ENCODE peak calls at places on chromosome 22, in eight cellular contexts. A is fibroblast of lung; Y is right lobe of liver; X is adrenal gland; K is thoracic aorta; R is GM23338; L is CD8-positive, alpha-beta memory T cell; C is HCT116. G is an unnamed sample.

GRCh38 chr22:45968751-45969413 is 8.1 kb downstream of the WNT7B start:
- DNase-seq in K (no peak), A (peak; percentile 98), L (no peak), X (no peak), C (peak; percentile 50), R (no peak), Y (no peak), G (peak; percentile 95)

GRCh38 chr22:50641696-50642607 is 14.0 kb upstream of the ARSA start:
- DNase-seq in X (no peak), C (no peak), A (peak; percentile 33), K (no peak), Y (peak; percentile 90), L (no peak), R (peak; percentile 92), G (no peak)

GRCh38 chr22:50425179-50425916 is 49.5 kb downstream of the SBF1 start:
- DNase-seq in R (no peak), A (peak; percentile 36), X (no peak), C (no peak), K (no peak), L (no peak), Y (no peak), G (no peak)

GRCh38 chr22:27844656-27845602 is 43.4 kb upstream of the MN1 start:
- DNase-seq in A (peak; percentile 60), K (no peak), R (no peak), C (no peak), Y (peak; percentile 26), X (no peak), L (no peak), G (no peak)

GRCh38 chr22:22465782-22466181 is 42.8 kb downstream of the ZNF280B start:
- DNase-seq in K (no peak), Y (no peak), R (no peak), A (no peak), C (no peak), X (no peak), L (no peak), G (no peak)

GRCh38 chr22:47781024-47781423 is 1018.6 kb downstream of the TBC1D22A start:
- DNase-seq in Y (no peak), L (no peak), A (no peak), K (no peak), C (no peak), X (no peak), R (no peak), G (no peak)

GRCh38 chr22:47724030-47724429 is 961.6 kb downstream of the TBC1D22A start:
- DNase-seq in L (no peak), Y (no peak), C (no peak), X (no peak), R (no peak), A (no peak), K (no peak), G (no peak)

GRCh38 chr22:47878460-47878859 is 1116.0 kb downstream of the TBC1D22A start:
- DNase-seq in L (no peak), K (no peak), C (no peak), X (no peak), A (no peak), R (no peak), Y (no peak), G (no peak)

GRCh38 chr22:45977003-45977395 is at the start of gene WNT7B:
- DNase-seq in Y (no peak), K (no peak), X (no peak), R (peak; percentile 74), A (no peak), L (no peak), C (peak; percentile 33), G (no peak)

GRCh38 chr22:39388261-39389011 is 11.1 kb upstream of the TAB1 start:
- DNase-seq in X (peak; percentile 86), L (peak; percentile 74), C (peak; percentile 56), K (peak; percentile 41), Y (peak; percentile 64), A (peak; percentile 81), R (peak; percentile 99), G (peak; percentile 88)
- H3K27ac ChIP-seq in X (no peak overlapping the region), L (peak overlapping the region; percentile 65), C (no peak overlapping the region), K (no peak overlapping the region), Y (no peak overlapping the region), A (no peak overlapping the region), R (no peak overlapping the region), G (no peak overlapping the region)

GRCh38 chr22:23503736-23504440 is 76.2 kb downstream of the IGLL1 start:
- DNase-seq in C (no peak), X (no peak), R (no peak), L (no peak), Y (no peak), A (no peak), K (no peak), G (no peak)

GRCh38 chr22:23503142-23503541 is 76.9 kb downstream of the IGLL1 start:
- DNase-seq in A (no peak), R (no peak), K (no peak), Y (no peak), L (no peak), X (no peak), C (no peak), G (no peak)

GRCh38 chr22:23501708-23502107 is 78.4 kb downstream of the IGLL1 start:
- DNase-seq in R (no peak), C (no peak), A (no peak), K (no peak), X (peak; percentile 12), L (no peak), Y (peak; percentile 35), G (no peak)

GRCh38 chr22:23501244-23501643 is 78.8 kb downstream of the IGLL1 start:
- DNase-seq in Y (peak; percentile 23), X (peak; percentile 12), C (no peak), R (no peak), K (no peak), L (no peak), A (no peak), G (no peak)

GRCh38 chr22:23504522-23504921 is 75.6 kb downstream of the IGLL1 start:
- DNase-seq in K (no peak), Y (no peak), C (no peak), R (no peak), A (no peak), X (no peak), L (no peak), G (no peak)
- H3K4me1 ChIP-seq in K (peaks cover 12% of the 10 kb centered on the region), Y (no peaks in the 10 kb centered on the region), C (no peaks in the 10 kb centered on the region), R (no peaks in the 10 kb centered on the region), A (no peaks in the 10 kb centered on the region), X (peaks cover 17% of the 10 kb centered on the region), L (no peaks in the 10 kb centered on the region), G (no peaks in the 10 kb centered on the region)

GRCh38 chr22:43342347-43343261 is 568 bp downstream of the SCUBE1 start:
- DNase-seq in A (no peak), R (peak; percentile 47), X (no peak), C (no peak), Y (no peak), K (no peak), L (no peak), G (no peak)
- H3K4me3 ChIP-seq in A (no peak overlapping the region), R (peak overlapping the region; percentile 67), X (no peak overlapping the region), C (no peak overlapping the region), Y (no peak overlapping the region), K (peak overlapping the region; percentile 57), L (no peak overlapping the region), G (no peak overlapping the region)

GRCh38 chr22:37887610-37888378 is 18.3 kb upstream of the MICALL1 start:
- DNase-seq in R (peak; percentile 55), X (no peak), C (no peak), Y (no peak), L (no peak), A (peak; percentile 82), K (no peak), G (peak; percentile 95)

GRCh38 chr22:37880668-37881440 is 25.2 kb upstream of the MICALL1 start:
- DNase-seq in A (peak; percentile 67), K (no peak), X (no peak), L (no peak), C (no peak), R (no peak), Y (no peak), G (no peak)

GRCh38 chr22:37884420-37884819 is 21.7 kb upstream of the MICALL1 start:
- DNase-seq in R (no peak), L (no peak), K (no peak), C (no peak), A (no peak), Y (no peak), X (no peak), G (no peak)
- H3K27ac ChIP-seq in R (no peak overlapping the region), L (no peak overlapping the region), K (peak overlapping the region; percentile 44), C (no peak overlapping the region), A (no peak overlapping the region), Y (no peak overlapping the region), X (no peak overlapping the region), G (no peak overlapping the region)

GRCh38 chr22:41891407-41891806 is 23.5 kb downstream of the SHISA8 start:
- DNase-seq in L (no peak), X (no peak), A (no peak), K (no peak), Y (no peak), C (no peak), R (no peak), G (no peak)
- H3K4me1 ChIP-seq in L (no peaks in the 10 kb centered on the region), X (peaks cover 35% of the 10 kb centered on the region), A (no peaks in the 10 kb centered on the region), K (no peaks in the 10 kb centered on the region), Y (no peaks in the 10 kb centered on the region), C (no peaks in the 10 kb centered on the region), R (no peaks in the 10 kb centered on the region), G (no peaks in the 10 kb centered on the region)

GRCh38 chr22:38305481-38306448 is 11.5 kb downstream of the CSNK1E start:
- DNase-seq in X (no peak), L (no peak), Y (no peak), R (peak; percentile 84), C (no peak), A (peak; percentile 68), K (no peak), G (no peak)
- H3K4me3 ChIP-seq in X (no peak overlapping the region), L (no peak overlapping the region), Y (no peak overlapping the region), R (no peak overlapping the region), C (no peak overlapping the region), A (no peak overlapping the region), K (no peak overlapping the region), G (no peak overlapping the region)

G was measured in SJSA1.